ENCODE peak calls at places on chromosomes 4 and X, in seven cellular contexts. V is A673, E is uterus, U is colonic mucosa, D is endodermal cell, K is choroid plexus epithelial cell, C is BE2C. S is an unnamed sample.

GRCh38 chr4:38461342-38461741 is 202.7 kb upstream of the KLF3 start:
- DNase-seq in V (no peak), E (no peak), U (no peak), D (no peak), K (peak), C (no peak), S (no peak)

GRCh38 chr4:118034061-118034785 is at the start of gene NDST3:
- DNase-seq in V (peak), E (peak), U (peak), D (peak), K (peak), C (peak), S (peak)

GRCh38 chrX:25941559-25942250 is 196.4 kb upstream of the MAGEB18 start:
- DNase-seq in V (no peak), E (no peak), U (no peak), D (no peak), K (no peak), C (no peak), S (peak)

GRCh38 chrX:20217279-20217678 is 49.4 kb downstream of the RPS6KA3 start:
- DNase-seq in V (peak), E (no peak), U (no peak), D (no peak), K (peak), C (no peak), S (no peak)

GRCh38 chr4:153227501-153227900 is 23.3 kb downstream of the TRIM2 start:
- DNase-seq in V (peak), E (no peak), U (no peak), D (no peak), K (no peak), C (no peak), S (no peak)

GRCh38 chr4:151198748-151199147 is 78.2 kb upstream of the PRSS48 start:
- DNase-seq in V (no peak), E (no peak), U (no peak), D (no peak), K (peak), C (no peak), S (no peak)

GRCh38 chr4:120801171-120801758 is 121.3 kb downstream of the PRDM5 start:
- DNase-seq in V (no peak), E (no peak), U (no peak), D (no peak), K (peak), C (peak), S (no peak)

GRCh38 chrX:15269618-15270521 is at the start of gene ASB9:
- DNase-seq in V (no peak), E (peak), U (peak), D (peak), K (peak), C (peak), S (peak)

GRCh38 chrX:5991393-5991792 is 237.3 kb downstream of the NLGN4X start:
- DNase-seq in V (no peak), E (no peak), U (no peak), D (no peak), K (no peak), C (no peak), S (no peak)

GRCh38 chr4:61201562-61202099 is 1.5 kb downstream of the ADGRL3 start:
- DNase-seq in V (no peak), E (no peak), U (no peak), D (peak), K (peak), C (peak), S (no peak)

GRCh38 chr4:154528866-154529265 is 21.3 kb downstream of the PLRG1 start:
- DNase-seq in V (peak), E (no peak), U (no peak), D (no peak), K (no peak), C (no peak), S (no peak)

GRCh38 chr4:53763813-53764597 is 172.7 kb upstream of the LNX1 start:
- DNase-seq in V (no peak), E (no peak), U (no peak), D (no peak), K (peak), C (peak), S (no peak)

GRCh38 chr4:18689308-18689915 is 667.9 kb upstream of the LCORL start:
- DNase-seq in V (peak), E (peak), U (peak), D (peak), K (peak), C (peak), S (peak)

GRCh38 chrX:151938172-151938571 is 25.5 kb downstream of the MAGEA4 start:
- DNase-seq in V (no peak), E (no peak), U (no peak), D (no peak), K (no peak), C (no peak), S (no peak)

GRCh38 chrX:128975716-128976115 is 547.6 kb downstream of the SMARCA1 start:
- DNase-seq in V (peak), E (no peak), U (peak), D (peak), K (peak), C (peak), S (no peak)

GRCh38 chr4:2418652-2419571 is at the start of gene CFAP99:
- DNase-seq in V (peak), E (peak), U (peak), D (peak), K (peak), C (peak), S (peak)

GRCh38 chr4:53601251-53601764 is 10.0 kb upstream of the LNX1 start:
- DNase-seq in V (peak), E (no peak), U (peak), D (peak), K (peak), C (peak), S (no peak)

GRCh38 chr4:15317246-15317645 is 110.6 kb upstream of the C1QTNF7 start:
- DNase-seq in V (no peak), E (no peak), U (no peak), D (no peak), K (no peak), C (no peak), S (no peak)

GRCh38 chr4:184815046-184815877 is 10.5 kb downstream of the ACSL1 start:
- DNase-seq in V (peak), E (peak), U (peak), D (peak), K (peak), C (peak), S (peak)

GRCh38 chrX:135977611-135978010 is 3.8 kb upstream of the MMGT1 start:
- DNase-seq in V (no peak), E (no peak), U (no peak), D (no peak), K (peak), C (no peak), S (no peak)

GRCh38 chr4:142840516-142841123 is 5.5 kb downstream of the INPP4B start:
- DNase-seq in V (peak), E (no peak), U (no peak), D (no peak), K (peak), C (no peak), S (no peak)

GRCh38 chr4:6848717-6849305 is 60.8 kb upstream of the TBC1D14 start:
- DNase-seq in V (peak), E (no peak), U (no peak), D (no peak), K (peak), C (no peak), S (no peak)

GRCh38 chr4:169900241-169900845 is 125.9 kb downstream of the MFAP3L start:
- DNase-seq in V (no peak), E (no peak), U (no peak), D (no peak), K (no peak), C (no peak), S (no peak)

GRCh38 chrX:37378399-37378798 is 29.2 kb downstream of the PRRG1 start:
- DNase-seq in V (peak), E (no peak), U (no peak), D (no peak), K (peak), C (no peak), S (no peak)

GRCh38 chrX:1178580-1179057 is 33.8 kb downstream of the CRLF2 start:
- DNase-seq in V (peak), E (no peak), U (no peak), D (peak), K (peak), C (no peak), S (no peak)

GRCh38 chr4:110640608-110641007 is 17.7 kb upstream of the PITX2 start:
- DNase-seq in V (no peak), E (no peak), U (no peak), D (no peak), K (no peak), C (no peak), S (no peak)

GRCh38 chr4:110639207-110640092 is 16.6 kb upstream of the PITX2 start:
- DNase-seq in V (no peak), E (no peak), U (no peak), D (peak), K (no peak), C (no peak), S (no peak)

GRCh38 chr4:110641218-110641617 is 18.3 kb upstream of the PITX2 start:
- DNase-seq in V (no peak), E (no peak), U (no peak), D (peak), K (no peak), C (no peak), S (no peak)

GRCh38 chr4:110644008-110644407 is 21.1 kb upstream of the PITX2 start:
- DNase-seq in V (no peak), E (no peak), U (no peak), D (no peak), K (no peak), C (no peak), S (no peak)

GRCh38 chr4:110643096-110643495 is 20.2 kb upstream of the PITX2 start:
- DNase-seq in V (no peak), E (no peak), U (no peak), D (no peak), K (no peak), C (no peak), S (no peak)
- TF ChIP-seq CTCF in V (no peak), E (no peak), U (no peak), D (no peak), K (no peak), C (no peak), S (no peak)

DNA sequence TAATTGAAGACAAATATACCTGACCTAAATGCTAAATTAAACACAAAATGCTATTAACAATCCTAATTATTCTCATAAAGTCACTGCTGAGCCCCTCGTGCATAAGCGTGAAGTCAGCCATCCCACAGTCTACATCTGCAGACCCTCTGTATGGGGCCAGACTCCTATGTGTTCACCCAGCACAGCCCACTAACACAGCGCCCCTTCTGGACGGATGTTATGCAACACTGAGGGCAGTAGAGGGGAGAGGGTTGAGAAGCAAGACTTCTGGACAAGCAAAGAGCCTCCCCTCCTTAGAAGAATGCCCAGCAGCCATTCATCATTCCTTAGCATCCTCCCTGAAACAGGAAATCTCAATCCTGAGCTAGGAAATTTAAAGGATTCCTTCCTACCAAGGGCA is 7.9 kb downstream of the TRPC3 start:
- DNase-seq in V (peak), E (no peak), U (no peak), D (peak), K (no peak), C (peak), S (no peak)
- TF ChIP-seq CTCF in V (peak), E (no peak), U (no peak), D (peak), K (peak), C (peak), S (peak)

DNA sequence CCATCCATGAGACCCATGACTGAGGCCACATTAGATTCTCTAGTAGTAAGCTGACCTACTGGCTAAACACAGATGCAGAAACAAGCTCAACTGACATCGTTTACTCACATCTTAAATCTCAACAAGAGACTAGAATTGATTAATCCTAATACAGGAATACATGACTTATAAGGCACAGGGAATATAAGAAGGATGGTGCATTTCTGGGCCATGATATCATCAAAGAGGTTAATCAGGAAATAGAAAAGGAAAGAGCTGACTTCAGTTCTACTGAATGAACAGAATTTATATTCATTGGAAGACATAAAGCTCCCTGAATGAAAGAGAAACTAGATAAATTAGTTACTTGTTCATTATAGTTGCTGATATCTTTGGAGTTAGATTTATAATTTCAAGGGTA is 1406.5 kb downstream of the STIM2 start:
- DNase-seq in V (no peak), E (no peak), U (no peak), D (no peak), K (no peak), C (no peak), S (no peak)
- TF ChIP-seq CTCF in V (no peak), E (no peak), U (no peak), D (no peak), K (no peak), C (no peak), S (no peak)

DNA sequence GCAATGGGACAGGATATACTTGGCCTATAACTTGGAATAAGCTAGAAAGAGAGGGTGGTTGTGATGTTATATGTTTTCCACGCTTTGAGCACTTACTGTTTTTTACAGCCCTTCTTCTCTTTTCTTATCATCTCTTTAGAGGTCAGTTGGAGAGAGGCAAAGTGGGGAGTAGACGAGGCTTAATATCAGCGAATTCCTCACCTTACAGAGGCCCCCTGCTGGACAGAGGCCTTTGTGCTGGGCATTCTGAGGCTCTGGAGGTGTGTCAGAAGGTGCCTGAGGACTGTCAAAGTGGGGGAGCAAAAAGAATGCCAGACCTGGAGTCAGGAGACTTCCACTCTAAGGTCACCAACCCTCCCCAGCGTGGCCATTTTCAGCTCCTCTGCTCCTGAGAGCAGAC is 42.5 kb downstream of the MAMLD1 start:
- DNase-seq in V (no peak), E (peak), U (no peak), D (peak), K (no peak), C (no peak), S (no peak)
- TF ChIP-seq CTCF in V (peak), E (no peak), U (no peak), D (peak), K (peak), C (no peak), S (no peak)

GRCh38 chr4:76984127-76984526 is 34.6 kb downstream of the SEPTIN11 start:
- DNase-seq in V (peak), E (peak), U (no peak), D (no peak), K (peak), C (no peak), S (no peak)
- TF ChIP-seq CTCF in V (peak), E (peak), U (no peak), D (peak), K (peak), C (peak), S (no peak)

GRCh38 chrX:110745288-110745687 is 50.3 kb downstream of the CHRDL1 start:
- DNase-seq in V (no peak), E (peak), U (no peak), D (no peak), K (no peak), C (no peak), S (no peak)
- TF ChIP-seq CTCF in V (no peak), E (no peak), U (no peak), D (no peak), K (no peak), C (no peak), S (no peak)

GRCh38 chr4:166499820-166500219 is 626.8 kb downstream of the TLL1 start:
- DNase-seq in V (no peak), E (no peak), U (no peak), D (no peak), K (peak), C (no peak), S (no peak)

GRCh38 chr4:166506051-166506450 is 633.0 kb downstream of the TLL1 start:
- DNase-seq in V (no peak), E (no peak), U (no peak), D (no peak), K (no peak), C (no peak), S (no peak)

GRCh38 chr4:166498541-166498940 is 625.5 kb downstream of the TLL1 start:
- DNase-seq in V (no peak), E (no peak), U (no peak), D (no peak), K (peak), C (no peak), S (no peak)

GRCh38 chr4:166502660-166503059 is 629.6 kb downstream of the TLL1 start:
- DNase-seq in V (no peak), E (no peak), U (no peak), D (no peak), K (no peak), C (no peak), S (no peak)

GRCh38 chr4:166501941-166502382 is 628.9 kb downstream of the TLL1 start:
- DNase-seq in V (peak), E (no peak), U (no peak), D (peak), K (peak), C (peak), S (no peak)
- TF ChIP-seq CTCF in V (peak), E (no peak), U (no peak), D (peak), K (peak), C (peak), S (peak)

S was measured in kidney epithelial cell.